ENCODE peak calls at places on chromosomes 3 and 15, in six cellular contexts. B, U, X, M, T and V are unnamed samples.
A peak's percentile ranks its signal among the peaks of the same experiment; 100 is the strongest.

GRCh38 chr15:62494144-62494543 is 329.1 kb upstream of the C2CD4B start:
- DNase-seq in X (no peak), M (no peak), T (no peak), B (no peak), U (no peak), V (no peak)

GRCh38 chr3:188174309-188175044 is 20.5 kb downstream of the LPP start:
- DNase-seq in U (no peak), B (no peak), T (no peak), M (no peak), X (no peak), V (no peak)

GRCh38 chr3:31754575-31755278 is 222.0 kb downstream of the STT3B start:
- DNase-seq in U (no peak), M (no peak), B (no peak), X (no peak), T (no peak), V (no peak)

GRCh38 chr15:88756521-88756920 is 46.7 kb upstream of the ACAN start:
- DNase-seq in T (no peak), X (no peak), M (no peak), B (no peak), U (no peak), V (no peak)

GRCh38 chr15:29392358-29392757 is 122.7 kb upstream of the NSMCE3 start:
- DNase-seq in B (no peak), T (no peak), X (no peak), M (no peak), U (no peak), V (no peak)

GRCh38 chr3:59540696-59541095 is 490.9 kb upstream of the CFAP20DC start:
- DNase-seq in M (no peak), T (no peak), X (no peak), B (no peak), U (no peak), V (no peak)

GRCh38 chr15:100751585-100751984 is 128.0 kb upstream of the ALDH1A3 start:
- DNase-seq in M (no peak), B (no peak), U (no peak), X (no peak), T (no peak), V (no peak)

GRCh38 chr3:126135056-126135397 is 45.4 kb downstream of the ALDH1L1 start:
- DNase-seq in T (no peak), U (peak; percentile 32), B (no peak), M (no peak), X (peak; percentile 13), V (no peak)

GRCh38 chr15:91552555-91552954 is 301.0 kb upstream of the SLCO3A1 start:
- DNase-seq in T (no peak), U (no peak), B (no peak), M (no peak), X (no peak), V (no peak)

GRCh38 chr3:127676921-127677351 is 4.2 kb downstream of the ABTB1 start:
- DNase-seq in M (no peak), B (no peak), U (peak; percentile 59), X (no peak), T (peak; percentile 13), V (no peak)

GRCh38 chr15:95624100-95624499 is 706.4 kb upstream of the NR2F2 start:
- DNase-seq in U (no peak), M (no peak), X (no peak), T (no peak), B (no peak), V (no peak)

DNA sequence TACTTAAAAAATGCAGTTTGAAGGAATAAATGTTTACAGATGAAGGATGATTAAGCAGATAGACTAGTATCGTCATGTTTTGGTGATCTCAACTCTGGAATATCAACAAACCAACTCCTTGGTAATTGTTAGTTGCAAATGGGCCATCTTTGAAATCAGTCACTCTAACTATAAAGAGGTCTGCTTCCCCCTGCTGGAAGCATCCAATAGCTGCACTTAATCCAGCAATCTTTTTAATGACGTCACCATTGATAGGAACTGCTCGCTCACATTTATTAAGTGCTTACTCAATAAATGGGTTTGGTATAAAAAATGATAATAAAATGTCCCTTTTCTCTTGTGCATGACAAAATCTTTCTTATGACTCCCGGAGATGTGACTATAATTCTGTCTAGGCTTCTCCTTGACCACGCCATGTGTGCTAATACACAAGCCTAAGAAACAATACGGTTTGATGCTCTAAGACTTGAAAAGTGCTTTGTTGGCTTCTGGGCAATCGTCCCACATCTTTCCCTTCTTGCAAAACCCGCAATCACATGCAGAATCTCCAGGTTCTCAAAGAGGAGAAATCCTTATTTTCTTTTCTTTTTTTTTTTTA is 227.6 kb upstream of the POU1F1 start:
- DNase-seq in X (peak; percentile 29), T (no peak), B (no peak), U (no peak), M (no peak), V (no peak)
- TF ChIP-seq CTCF in X (peak; percentile 49), T (no peak), B (no peak), U (peak; percentile 14), M (no peak), V (peak; percentile 15)

DNA sequence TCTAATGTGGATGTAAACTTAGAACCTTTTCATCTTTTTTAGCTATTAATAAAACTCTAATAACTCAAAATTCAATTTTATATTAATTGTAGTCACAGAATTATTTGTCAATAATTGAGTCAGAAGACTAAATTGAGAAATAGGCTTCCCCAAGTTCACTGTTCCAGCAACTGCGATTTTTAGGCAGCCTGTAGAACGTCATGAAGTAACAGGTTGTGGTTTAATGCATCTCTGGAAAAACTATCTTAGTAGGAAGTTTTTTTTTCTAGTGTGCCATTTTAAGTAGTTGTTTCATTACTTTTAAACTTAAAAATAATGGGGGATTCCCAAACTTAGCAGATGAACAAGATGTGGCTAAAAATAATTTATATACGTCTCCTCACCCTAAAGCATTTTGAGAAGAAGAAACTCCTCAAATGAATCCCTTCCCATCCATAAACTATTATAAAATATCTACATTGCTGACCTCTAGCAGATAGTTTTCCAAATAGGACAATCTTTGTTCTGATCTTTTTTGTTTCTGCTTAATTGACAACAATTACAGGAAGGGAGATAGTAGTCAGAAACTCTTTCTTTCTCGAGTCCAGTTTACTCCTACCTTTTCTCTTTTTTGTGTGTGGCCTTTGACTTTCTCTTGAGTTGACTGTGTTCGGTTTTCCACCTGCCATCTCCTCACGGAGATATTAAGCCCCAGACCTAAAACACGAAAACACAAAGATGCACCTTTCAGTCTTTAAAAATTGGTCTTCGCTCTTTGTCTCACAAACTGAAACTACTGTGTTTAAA is 43.1 kb downstream of the LRCH3 start:
- DNase-seq in U (no peak), B (no peak), T (no peak), M (no peak), X (no peak), V (no peak)
- H3K36me3 ChIP-seq in U (peaks cover 73% of the 10 kb centered on the region), B (peaks cover 100% of the 10 kb centered on the region), T (peaks cover 90% of the 10 kb centered on the region), M (peaks cover 38% of the 10 kb centered on the region), X (no peaks in the 10 kb centered on the region), V (peaks cover 41% of the 10 kb centered on the region)

DNA sequence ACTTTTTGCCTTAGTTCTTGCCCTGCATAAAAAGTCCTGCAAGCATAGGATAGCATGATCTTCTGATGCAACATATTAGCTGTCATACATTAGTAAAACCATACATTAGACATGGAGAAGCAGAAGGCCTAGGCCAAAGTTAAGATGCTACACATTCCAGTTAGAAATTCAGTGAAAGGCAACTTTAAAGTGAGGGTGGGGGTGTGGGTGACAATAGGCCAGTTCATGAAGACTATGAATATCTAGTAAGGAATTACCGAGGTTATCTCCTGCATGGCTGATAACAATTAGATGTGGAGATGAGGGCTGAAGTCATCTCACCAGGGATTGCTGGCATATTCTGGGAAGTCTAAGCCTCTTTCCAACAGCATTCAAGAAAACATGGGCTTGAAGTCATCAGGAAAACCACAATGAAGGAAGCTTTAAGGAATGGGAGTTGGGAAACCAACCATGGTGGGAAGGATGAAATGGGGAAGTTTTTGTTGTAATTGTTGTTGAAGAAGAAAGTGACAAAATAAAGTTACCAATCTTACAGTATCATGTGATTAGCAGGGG is 410.0 kb downstream of the FOXP1 start:
- DNase-seq in U (no peak), B (no peak), T (no peak), X (no peak), M (no peak), V (no peak)
- H3K27ac ChIP-seq in U (peak overlapping the region; percentile 80), B (no peak overlapping the region), T (no peak overlapping the region), X (no peak overlapping the region), M (no peak overlapping the region), V (peak overlapping the region; percentile 40)

GRCh38 chr3:168620854-168621253 is 525.1 kb upstream of the GOLIM4 start:
- DNase-seq in B (no peak), U (no peak), M (no peak), T (no peak), X (peak; percentile 21), V (no peak)
- TF ChIP-seq CTCF in B (no peak), U (no peak), M (no peak), T (peak; percentile 51), X (no peak), V (no peak)

GRCh38 chr3:9666704-9667445 is 17.6 kb downstream of the MTMR14 start:
- DNase-seq in M (no peak), U (no peak), B (no peak), X (no peak), T (no peak), V (no peak)

GRCh38 chr3:9660972-9661371 is 11.7 kb downstream of the MTMR14 start:
- DNase-seq in B (no peak), M (no peak), U (no peak), X (no peak), T (no peak), V (no peak)

GRCh38 chr3:9659849-9660248 is 10.5 kb downstream of the MTMR14 start:
- DNase-seq in U (no peak), X (no peak), M (no peak), T (no peak), B (no peak), V (no peak)

GRCh38 chr3:9669277-9669676 is 20.0 kb downstream of the MTMR14 start:
- DNase-seq in U (no peak), B (no peak), X (no peak), M (no peak), T (no peak), V (no peak)

GRCh38 chr3:9664119-9664751 is 14.9 kb downstream of the MTMR14 start:
- DNase-seq in U (no peak), B (no peak), X (no peak), T (no peak), M (no peak), V (no peak)
- H3K36me3 ChIP-seq in U (peaks cover 92% of the 10 kb centered on the region), B (peaks cover 100% of the 10 kb centered on the region), X (peaks cover 8% of the 10 kb centered on the region), T (peaks cover 100% of the 10 kb centered on the region), M (peaks cover 50% of the 10 kb centered on the region), V (peaks cover 42% of the 10 kb centered on the region)

DNA sequence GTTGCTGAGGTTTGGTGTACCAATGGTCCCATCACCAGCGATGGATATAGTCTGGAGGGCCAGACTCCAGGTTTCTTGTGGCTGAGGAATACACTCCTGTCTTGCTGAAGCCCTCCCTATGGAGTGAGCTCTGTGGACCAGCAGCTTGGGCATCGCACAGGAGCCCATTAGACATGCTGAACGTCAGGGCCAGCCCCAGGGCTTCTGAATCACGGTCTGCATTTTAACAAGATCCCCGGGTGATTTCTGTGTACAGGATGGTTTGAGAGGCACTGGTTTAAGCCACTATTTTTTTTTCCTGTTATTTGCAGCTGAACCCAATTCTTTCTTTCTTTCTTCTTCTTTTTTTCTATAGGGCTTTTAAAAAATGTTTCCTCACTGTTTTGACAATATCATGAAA is 69.5 kb upstream of the XCR1 start:
- DNase-seq in T (no peak), M (no peak), X (no peak), U (no peak), B (no peak), V (no peak)
- H3K27ac ChIP-seq in T (peak overlapping the region; percentile 80), M (no peak overlapping the region), X (no peak overlapping the region), U (no peak overlapping the region), B (peak overlapping the region; percentile 68), V (no peak overlapping the region)

GRCh38 chr3:124281453-124282316 is 289.8 kb upstream of the ROPN1 start:
- DNase-seq in T (no peak), U (no peak), M (no peak), X (peak; percentile 40), B (no peak), V (no peak)
- TF ChIP-seq CTCF in T (peak; percentile 76), U (peak; percentile 60), M (no peak), X (peak; percentile 36), B (no peak), V (peak; percentile 55)